ENCODE peak calls at places on chromosomes 12 and 14, in six cellular contexts. One of them, this sample, is unnamed.
A peak's percentile ranks its signal among the peaks of the same experiment; 100 is the strongest.

GRCh38 chr12:119803391-119803791 is 73.7 kb downstream of the CIT start:
- DNase-seq in DND-41: no peak
- DNase-seq in dorsolateral prefrontal cortex: peak; percentile 71
- DNase-seq in uterus: no peak
- DNase-seq in AG04450: no peak
- DNase-seq in endothelial cell: peak; percentile 36
- DNase-seq in this sample: no peak

GRCh38 chr12:85920324-85920947 is 46.3 kb downstream of the NTS start:
- DNase-seq in dorsolateral prefrontal cortex: no peak
- DNase-seq in endothelial cell: no peak
- DNase-seq in uterus: no peak
- DNase-seq in DND-41: no peak
- DNase-seq in AG04450: no peak
- DNase-seq in this sample: no peak

GRCh38 chr12:42262271-42262670 is 24.2 kb upstream of the YAF2 start:
- DNase-seq in AG04450: no peak
- DNase-seq in DND-41: no peak
- DNase-seq in dorsolateral prefrontal cortex: no peak
- DNase-seq in endothelial cell: no peak
- DNase-seq in uterus: no peak
- DNase-seq in this sample: no peak

GRCh38 chr14:100071545-100071944 is 6.3 kb downstream of the EVL start:
- DNase-seq in uterus: no peak
- DNase-seq in dorsolateral prefrontal cortex: no peak
- DNase-seq in endothelial cell: no peak
- DNase-seq in DND-41: peak; percentile 85
- DNase-seq in AG04450: no peak
- DNase-seq in this sample: peak; percentile 54

GRCh38 chr12:117101953-117102833 is 3.0 kb upstream of the TESC start:
- DNase-seq in dorsolateral prefrontal cortex: no peak
- DNase-seq in endothelial cell: no peak
- DNase-seq in DND-41: no peak
- DNase-seq in AG04450: no peak
- DNase-seq in uterus: no peak
- DNase-seq in this sample: no peak

GRCh38 chr14:90644882-90645281 is 171.3 kb downstream of the TTC7B start:
- DNase-seq in endothelial cell: no peak
- DNase-seq in AG04450: peak; percentile 69
- DNase-seq in uterus: peak; percentile 52
- DNase-seq in dorsolateral prefrontal cortex: peak; percentile 2
- DNase-seq in DND-41: no peak
- DNase-seq in this sample: no peak

GRCh38 chr12:121060149-121061001 is 21.3 kb upstream of the OASL start:
- DNase-seq in dorsolateral prefrontal cortex: no peak
- DNase-seq in DND-41: peak; percentile 40
- DNase-seq in AG04450: no peak
- DNase-seq in uterus: no peak
- DNase-seq in endothelial cell: peak; percentile 33
- DNase-seq in this sample: peak; percentile 71

GRCh38 chr12:73308079-73308478 is 1035.9 kb downstream of the TRHDE start:
- DNase-seq in DND-41: no peak
- DNase-seq in dorsolateral prefrontal cortex: no peak
- DNase-seq in AG04450: no peak
- DNase-seq in uterus: no peak
- DNase-seq in endothelial cell: no peak
- DNase-seq in this sample: no peak

GRCh38 chr14:55127491-55127951 is 1.5 kb upstream of the LGALS3 start:
- DNase-seq in uterus: no peak
- DNase-seq in dorsolateral prefrontal cortex: no peak
- DNase-seq in endothelial cell: no peak
- DNase-seq in DND-41: no peak
- DNase-seq in AG04450: no peak
- DNase-seq in this sample: no peak

GRCh38 chr14:75459099-75459741 is 31.4 kb downstream of the JDP2 start:
- DNase-seq in uterus: no peak
- DNase-seq in AG04450: no peak
- DNase-seq in dorsolateral prefrontal cortex: no peak
- DNase-seq in DND-41: peak; percentile 10
- DNase-seq in endothelial cell: no peak
- DNase-seq in this sample: no peak

GRCh38 chr12:24153041-24153440 is 203.6 kb upstream of the SOX5 start:
- DNase-seq in DND-41: no peak
- DNase-seq in dorsolateral prefrontal cortex: no peak
- DNase-seq in AG04450: no peak
- DNase-seq in endothelial cell: no peak
- DNase-seq in uterus: no peak
- DNase-seq in this sample: no peak

GRCh38 chr12:1587927-1588573 is 6.3 kb downstream of the FBXL14 start:
- DNase-seq in endothelial cell: no peak
- DNase-seq in uterus: no peak
- DNase-seq in AG04450: no peak
- DNase-seq in dorsolateral prefrontal cortex: no peak
- DNase-seq in DND-41: no peak
- DNase-seq in this sample: peak; percentile 33

GRCh38 chr14:70203686-70204085 is 14.9 kb upstream of the SLC8A3 start:
- DNase-seq in endothelial cell: no peak
- DNase-seq in DND-41: no peak
- DNase-seq in dorsolateral prefrontal cortex: no peak
- DNase-seq in AG04450: no peak
- DNase-seq in uterus: no peak
- DNase-seq in this sample: no peak

GRCh38 chr12:77161944-77162343 is 96.6 kb upstream of the E2F7 start:
- DNase-seq in AG04450: no peak
- DNase-seq in dorsolateral prefrontal cortex: no peak
- DNase-seq in endothelial cell: no peak
- DNase-seq in uterus: no peak
- DNase-seq in DND-41: no peak
- DNase-seq in this sample: no peak

GRCh38 chr14:84792722-84793410 is 737.1 kb upstream of the FLRT2 start:
- DNase-seq in DND-41: no peak
- DNase-seq in uterus: no peak
- DNase-seq in endothelial cell: no peak
- DNase-seq in dorsolateral prefrontal cortex: no peak
- DNase-seq in AG04450: no peak
- DNase-seq in this sample: no peak

GRCh38 chr12:94032368-94032767 is 116.0 kb upstream of the PLXNC1 start:
- DNase-seq in endothelial cell: no peak
- DNase-seq in uterus: peak; percentile 20
- DNase-seq in DND-41: no peak
- DNase-seq in dorsolateral prefrontal cortex: no peak
- DNase-seq in AG04450: no peak
- DNase-seq in this sample: no peak

GRCh38 chr14:81313775-81314429 is 86.2 kb downstream of the STON2 start:
- DNase-seq in dorsolateral prefrontal cortex: no peak
- DNase-seq in AG04450: no peak
- DNase-seq in uterus: no peak
- DNase-seq in DND-41: no peak
- DNase-seq in endothelial cell: no peak
- DNase-seq in this sample: no peak

GRCh38 chr12:122203301-122203967 is at the start of gene B3GNT4:
- DNase-seq in dorsolateral prefrontal cortex: peak; percentile 79
- DNase-seq in uterus: peak; percentile 45
- DNase-seq in endothelial cell: peak; percentile 45
- DNase-seq in AG04450: no peak
- DNase-seq in DND-41: no peak
- DNase-seq in this sample: peak; percentile 75

GRCh38 chr14:102323102-102323501 is 3.6 kb downstream of the ZNF839 start:
- DNase-seq in endothelial cell: peak; percentile 34
- DNase-seq in uterus: peak; percentile 48
- DNase-seq in dorsolateral prefrontal cortex: peak; percentile 79
- DNase-seq in DND-41: peak; percentile 26
- DNase-seq in AG04450: peak; percentile 57
- DNase-seq in this sample: peak; percentile 56

GRCh38 chr12:45601888-45602287 is 127.6 kb upstream of the ARID2 start:
- DNase-seq in endothelial cell: no peak
- DNase-seq in DND-41: no peak
- DNase-seq in AG04450: no peak
- DNase-seq in uterus: no peak
- DNase-seq in dorsolateral prefrontal cortex: no peak
- DNase-seq in this sample: no peak

GRCh38 chr12:52442600-52443061 is 8.5 kb upstream of the KRT75 start:
- DNase-seq in uterus: no peak
- DNase-seq in AG04450: peak; percentile 20
- DNase-seq in endothelial cell: no peak
- DNase-seq in dorsolateral prefrontal cortex: no peak
- DNase-seq in DND-41: no peak
- DNase-seq in this sample: no peak

GRCh38 chr14:52907949-52908348 is 42.9 kb downstream of the FERMT2 start:
- DNase-seq in AG04450: no peak
- DNase-seq in uterus: no peak
- DNase-seq in endothelial cell: no peak
- DNase-seq in DND-41: no peak
- DNase-seq in dorsolateral prefrontal cortex: no peak
- DNase-seq in this sample: no peak

GRCh38 chr12:34298176-34298970 is 276.1 kb downstream of the ALG10 start:
- DNase-seq in DND-41: no peak
- DNase-seq in uterus: no peak
- DNase-seq in AG04450: no peak
- DNase-seq in endothelial cell: no peak
- DNase-seq in dorsolateral prefrontal cortex: no peak
- DNase-seq in this sample: no peak

GRCh38 chr14:55701638-55702037 is 121.6 kb downstream of the KTN1 start:
- DNase-seq in DND-41: no peak
- DNase-seq in endothelial cell: no peak
- DNase-seq in uterus: no peak
- DNase-seq in dorsolateral prefrontal cortex: no peak
- DNase-seq in AG04450: no peak
- DNase-seq in this sample: no peak

GRCh38 chr12:7075931-7076330 is 15.4 kb downstream of the C1S start:
- DNase-seq in dorsolateral prefrontal cortex: no peak
- DNase-seq in endothelial cell: no peak
- DNase-seq in AG04450: peak; percentile 56
- DNase-seq in uterus: no peak
- DNase-seq in DND-41: no peak
- DNase-seq in this sample: no peak

GRCh38 chr14:68245146-68246073 is 425.8 kb downstream of the RAD51B start:
- DNase-seq in uterus: peak; percentile 54
- DNase-seq in endothelial cell: no peak
- DNase-seq in dorsolateral prefrontal cortex: no peak
- DNase-seq in AG04450: no peak
- DNase-seq in DND-41: no peak
- DNase-seq in this sample: no peak

DNA sequence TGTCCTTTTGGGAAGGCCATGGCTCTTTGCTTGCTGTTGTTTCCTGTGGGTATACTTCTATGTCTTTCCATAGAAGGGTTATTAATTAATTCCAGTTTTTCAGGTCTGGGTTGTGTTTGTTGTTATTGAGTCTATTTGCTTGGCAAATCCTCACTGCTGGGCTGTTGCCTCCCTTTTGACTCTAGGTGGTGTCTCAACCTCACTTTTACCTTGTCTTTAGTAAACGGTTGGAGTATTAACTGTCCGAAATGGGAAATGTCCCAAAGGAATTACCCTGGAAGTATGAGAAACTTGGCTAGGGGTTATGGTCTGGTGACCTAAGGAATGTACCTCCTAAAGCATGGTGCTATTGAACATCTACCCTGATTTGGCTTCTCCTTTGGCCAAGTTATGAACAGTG is 16.7 kb downstream of the PRH1 start:
- DNase-seq in uterus: no peak
- DNase-seq in dorsolateral prefrontal cortex: no peak
- DNase-seq in AG04450: no peak
- DNase-seq in DND-41: no peak
- DNase-seq in endothelial cell: no peak
- DNase-seq in this sample: no peak
- TF ChIP-seq CTCF in uterus: no peak
- TF ChIP-seq CTCF in dorsolateral prefrontal cortex: no peak
- TF ChIP-seq CTCF in AG04450: no peak
- TF ChIP-seq CTCF in DND-41: peak; percentile 10
- TF ChIP-seq CTCF in endothelial cell: no peak
- TF ChIP-seq CTCF in this sample: no peak

DNA sequence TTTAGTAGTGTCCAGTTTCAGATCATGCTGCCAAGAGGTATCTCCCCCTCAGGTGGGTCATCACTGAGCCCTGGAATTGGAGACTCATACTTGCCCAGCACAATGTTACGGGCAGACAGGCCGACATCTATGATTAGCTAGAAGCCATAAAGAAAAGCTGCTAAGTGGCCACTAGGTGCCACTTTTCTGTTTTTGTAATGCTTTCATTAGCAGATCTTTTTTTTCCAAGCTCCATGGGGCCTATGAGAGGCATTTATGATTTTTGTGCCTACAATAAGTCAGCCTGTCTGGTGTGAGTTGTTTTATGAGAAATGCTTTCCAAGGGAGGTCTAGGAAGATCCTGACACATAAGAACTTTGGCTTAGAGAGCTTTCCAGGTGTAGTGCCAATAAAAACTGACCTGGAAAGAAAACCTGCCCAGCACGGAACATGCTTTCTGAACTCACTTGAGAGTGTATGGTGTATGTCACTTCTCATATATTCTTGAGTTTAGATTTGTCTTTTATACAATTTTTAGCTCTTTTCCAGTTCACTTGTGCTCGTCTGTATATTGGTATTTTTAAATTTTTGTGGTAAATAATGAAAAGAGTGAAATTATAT is 21.8 kb upstream of the SMCO2 start:
- DNase-seq in DND-41: no peak
- DNase-seq in dorsolateral prefrontal cortex: no peak
- DNase-seq in AG04450: peak; percentile 7
- DNase-seq in uterus: peak; percentile 15
- DNase-seq in endothelial cell: no peak
- DNase-seq in this sample: peak; percentile 7
- TF ChIP-seq CTCF in DND-41: peak; percentile 48
- TF ChIP-seq CTCF in dorsolateral prefrontal cortex: peak; percentile 47
- TF ChIP-seq CTCF in AG04450: peak; percentile 60
- TF ChIP-seq CTCF in uterus: peak; percentile 42
- TF ChIP-seq CTCF in endothelial cell: peak; percentile 48
- TF ChIP-seq CTCF in this sample: peak; percentile 33

GRCh38 chr12:109719123-109720022 is 5.7 kb downstream of the FAM222A start:
- DNase-seq in AG04450: no peak
- DNase-seq in dorsolateral prefrontal cortex: no peak
- DNase-seq in endothelial cell: peak; percentile 43
- DNase-seq in uterus: no peak
- DNase-seq in DND-41: no peak
- DNase-seq in this sample: no peak
- TF ChIP-seq CTCF in AG04450: peak; percentile 37
- TF ChIP-seq CTCF in dorsolateral prefrontal cortex: peak; percentile 20
- TF ChIP-seq CTCF in endothelial cell: no peak
- TF ChIP-seq CTCF in uterus: no peak
- TF ChIP-seq CTCF in DND-41: no peak
- TF ChIP-seq CTCF in this sample: no peak

DNA sequence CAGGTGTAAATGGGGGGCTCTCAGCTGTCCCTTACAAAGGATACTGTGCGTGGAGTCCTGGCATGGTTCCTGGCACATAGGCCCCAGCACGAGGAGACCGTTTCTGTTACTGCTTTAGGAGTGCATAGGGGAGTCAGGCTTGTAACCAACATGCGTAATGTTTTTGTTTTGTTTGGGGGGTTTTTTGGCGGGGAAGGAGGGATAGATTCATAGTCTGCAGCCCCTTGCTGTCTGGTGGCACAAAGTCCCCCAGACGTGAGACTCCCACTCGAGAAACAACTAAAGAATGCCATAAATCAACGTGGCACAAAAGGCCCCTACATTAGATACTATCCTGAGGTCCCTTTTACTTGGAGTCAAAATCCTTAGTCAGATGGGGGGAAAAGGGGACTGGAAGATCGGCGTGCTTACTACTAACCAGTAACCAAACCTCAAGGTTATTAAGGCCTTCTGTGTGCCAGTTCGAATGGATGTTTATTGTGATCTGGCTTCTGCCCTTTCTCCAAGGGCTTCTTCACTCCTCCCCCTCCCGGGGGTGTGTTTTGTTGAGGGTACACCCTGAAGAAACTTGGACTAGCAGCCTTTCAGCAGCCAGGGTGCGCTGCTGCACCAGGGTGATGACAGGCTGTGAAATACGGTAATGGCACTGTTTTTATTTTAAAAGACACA is 873 bp downstream of the ISCU start:
- DNase-seq in uterus: peak; percentile 81
- DNase-seq in dorsolateral prefrontal cortex: peak; percentile 63
- DNase-seq in DND-41: peak; percentile 92
- DNase-seq in endothelial cell: peak; percentile 76
- DNase-seq in AG04450: peak; percentile 67
- DNase-seq in this sample: peak; percentile 96
- TF ChIP-seq CTCF in uterus: peak; percentile 76
- TF ChIP-seq CTCF in dorsolateral prefrontal cortex: peak; percentile 85
- TF ChIP-seq CTCF in DND-41: peak; percentile 100
- TF ChIP-seq CTCF in endothelial cell: peak; percentile 41
- TF ChIP-seq CTCF in AG04450: peak; percentile 97
- TF ChIP-seq CTCF in this sample: peak; percentile 89